ENCODE peak calls at places on chromosomes 5 and 9, in six cellular contexts. One of them, this sample, is unnamed.

GRCh38 chr5:72166070-72166979 is 59.0 kb downstream of the MAP1B start:
- DNase-seq in activated naive CD4-positive, alpha-beta T cell treated with Interleukin-2 at 50 U/mL for 16 hours: no peak
- DNase-seq in BJ: no peak
- DNase-seq in fibroblast of villous mesenchyme: peak; percentile 69
- DNase-seq in NCI-H460: no peak
- DNase-seq in HuH-7.5: no peak
- DNase-seq in this sample: no peak

GRCh38 chr5:163916376-163916775 is 411.0 kb downstream of the MAT2B start:
- DNase-seq in activated naive CD4-positive, alpha-beta T cell treated with Interleukin-2 at 50 U/mL for 16 hours: no peak
- DNase-seq in BJ: no peak
- DNase-seq in fibroblast of villous mesenchyme: peak; percentile 37
- DNase-seq in NCI-H460: no peak
- DNase-seq in HuH-7.5: no peak
- DNase-seq in this sample: no peak

GRCh38 chr5:151892393-151892792 is 32.3 kb downstream of the GLRA1 start:
- DNase-seq in activated naive CD4-positive, alpha-beta T cell treated with Interleukin-2 at 50 U/mL for 16 hours: no peak
- DNase-seq in BJ: no peak
- DNase-seq in fibroblast of villous mesenchyme: no peak
- DNase-seq in NCI-H460: no peak
- DNase-seq in HuH-7.5: no peak
- DNase-seq in this sample: no peak

GRCh38 chr5:132369471-132370240 is at the start of gene SLC22A5:
- DNase-seq in activated naive CD4-positive, alpha-beta T cell treated with Interleukin-2 at 50 U/mL for 16 hours: peak; percentile 78
- DNase-seq in BJ: no peak
- DNase-seq in fibroblast of villous mesenchyme: peak; percentile 54
- DNase-seq in NCI-H460: peak; percentile 32
- DNase-seq in HuH-7.5: peak; percentile 68
- DNase-seq in this sample: no peak

GRCh38 chr5:153147891-153148623 is 342.4 kb upstream of the GRIA1 start:
- DNase-seq in activated naive CD4-positive, alpha-beta T cell treated with Interleukin-2 at 50 U/mL for 16 hours: no peak
- DNase-seq in BJ: no peak
- DNase-seq in fibroblast of villous mesenchyme: peak; percentile 56
- DNase-seq in NCI-H460: no peak
- DNase-seq in HuH-7.5: no peak
- DNase-seq in this sample: no peak

GRCh38 chr9:114017741-114018715 is 60.1 kb downstream of the AMBP start:
- DNase-seq in activated naive CD4-positive, alpha-beta T cell treated with Interleukin-2 at 50 U/mL for 16 hours: no peak
- DNase-seq in BJ: no peak
- DNase-seq in fibroblast of villous mesenchyme: no peak
- DNase-seq in NCI-H460: no peak
- DNase-seq in HuH-7.5: no peak
- DNase-seq in this sample: no peak

GRCh38 chr9:99056876-99057664 is 47.8 kb upstream of the TGFBR1 start:
- DNase-seq in activated naive CD4-positive, alpha-beta T cell treated with Interleukin-2 at 50 U/mL for 16 hours: peak; percentile 27
- DNase-seq in BJ: peak; percentile 53
- DNase-seq in fibroblast of villous mesenchyme: peak; percentile 91
- DNase-seq in NCI-H460: peak; percentile 90
- DNase-seq in HuH-7.5: no peak
- DNase-seq in this sample: no peak

GRCh38 chr5:143398451-143399237 is 4.8 kb downstream of the NR3C1 start:
- DNase-seq in activated naive CD4-positive, alpha-beta T cell treated with Interleukin-2 at 50 U/mL for 16 hours: no peak
- DNase-seq in BJ: no peak
- DNase-seq in fibroblast of villous mesenchyme: peak; percentile 16
- DNase-seq in NCI-H460: no peak
- DNase-seq in HuH-7.5: no peak
- DNase-seq in this sample: no peak

GRCh38 chr9:38428062-38428461 is 3.8 kb upstream of the IGFBPL1 start:
- DNase-seq in activated naive CD4-positive, alpha-beta T cell treated with Interleukin-2 at 50 U/mL for 16 hours: no peak
- DNase-seq in BJ: no peak
- DNase-seq in fibroblast of villous mesenchyme: no peak
- DNase-seq in NCI-H460: no peak
- DNase-seq in HuH-7.5: no peak
- DNase-seq in this sample: no peak

GRCh38 chr9:72151099-72151498 is 1.9 kb downstream of the GDA start:
- DNase-seq in activated naive CD4-positive, alpha-beta T cell treated with Interleukin-2 at 50 U/mL for 16 hours: no peak
- DNase-seq in BJ: no peak
- DNase-seq in fibroblast of villous mesenchyme: no peak
- DNase-seq in NCI-H460: no peak
- DNase-seq in HuH-7.5: no peak
- DNase-seq in this sample: no peak

GRCh38 chr9:79185866-79186265 is 385.9 kb upstream of the TLE4 start:
- DNase-seq in activated naive CD4-positive, alpha-beta T cell treated with Interleukin-2 at 50 U/mL for 16 hours: no peak
- DNase-seq in BJ: no peak
- DNase-seq in fibroblast of villous mesenchyme: peak; percentile 26
- DNase-seq in NCI-H460: no peak
- DNase-seq in HuH-7.5: no peak
- DNase-seq in this sample: no peak

GRCh38 chr5:110267714-110268113 is 458.8 kb downstream of the TMEM232 start:
- DNase-seq in activated naive CD4-positive, alpha-beta T cell treated with Interleukin-2 at 50 U/mL for 16 hours: no peak
- DNase-seq in BJ: no peak
- DNase-seq in fibroblast of villous mesenchyme: no peak
- DNase-seq in NCI-H460: no peak
- DNase-seq in HuH-7.5: no peak
- DNase-seq in this sample: no peak